ENCODE peak calls at places on chromosome 7, in five cellular contexts. K is endothelial cell, Z is foreskin fibroblast, B is epithelial cell of esophagus, W is heart left ventricle. A is an unnamed sample.

GRCh38 chr7:16356241-16356958 is 64.9 kb downstream of the CRPPA start:
- DNase-seq in K (no peak), Z (peak), B (no peak), W (no peak), A (peak)

GRCh38 chr7:97116308-97116707 is 1.2 kb upstream of the SDHAF3 start:
- DNase-seq in K (no peak), Z (no peak), B (no peak), W (no peak), A (no peak)

GRCh38 chr7:133795061-133795460 is 332.1 kb upstream of the LRGUK start:
- DNase-seq in K (no peak), Z (no peak), B (no peak), W (no peak), A (no peak)

GRCh38 chr7:128206017-128206746 is 34.9 kb upstream of the LEP start:
- DNase-seq in K (no peak), Z (no peak), B (no peak), W (no peak), A (no peak)

GRCh38 chr7:75756340-75757297 is 15.4 kb downstream of the CCL26 start:
- DNase-seq in K (peak), Z (no peak), B (peak), W (no peak), A (no peak)

GRCh38 chr7:27405780-27406179 is 163.2 kb downstream of the EVX1 start:
- DNase-seq in K (no peak), Z (no peak), B (no peak), W (no peak), A (no peak)

GRCh38 chr7:29384277-29384676 is 179.4 kb upstream of the PRR15 start:
- DNase-seq in K (no peak), Z (no peak), B (no peak), W (no peak), A (no peak)

GRCh38 chr7:6705959-6706665 is 635 bp downstream of the ZNF12 start:
- DNase-seq in K (peak), Z (peak), B (peak), W (peak), A (no peak)

GRCh38 chr7:156989766-156990535 is 20.5 kb downstream of the MNX1 start:
- DNase-seq in K (no peak), Z (no peak), B (no peak), W (no peak), A (no peak)

GRCh38 chr7:23242321-23242720 is 4.3 kb upstream of the GPNMB start:
- DNase-seq in K (no peak), Z (no peak), B (peak), W (no peak), A (no peak)

GRCh38 chr7:113875224-113875623 is 43.6 kb downstream of the PPP1R3A start:
- DNase-seq in K (no peak), Z (no peak), B (no peak), W (peak), A (no peak)

GRCh38 chr7:78587443-78588044 is 789.0 kb downstream of the PHTF2 start:
- DNase-seq in K (no peak), Z (no peak), B (peak), W (no peak), A (no peak)

GRCh38 chr7:122858310-122858709 is 27.9 kb downstream of the CADPS2 start:
- DNase-seq in K (no peak), Z (no peak), B (no peak), W (no peak), A (no peak)

GRCh38 chr7:105353752-105354328 is 34.9 kb downstream of the SRPK2 start:
- DNase-seq in K (no peak), Z (no peak), B (no peak), W (peak), A (no peak)

GRCh38 chr7:75727881-75728592 is 10.7 kb downstream of the HIP1 start:
- DNase-seq in K (no peak), Z (no peak), B (peak), W (peak), A (no peak)

GRCh38 chr7:732094-732541 is 5.0 kb upstream of the PRKAR1B start:
- DNase-seq in K (peak), Z (no peak), B (peak), W (peak), A (no peak)

GRCh38 chr7:75980126-75980864 is 14.1 kb downstream of the TMEM120A start:
- DNase-seq in K (no peak), Z (no peak), B (no peak), W (peak), A (no peak)

GRCh38 chr7:5381211-5381772 is 42.3 kb downstream of the TNRC18 start:
- DNase-seq in K (no peak), Z (no peak), B (no peak), W (no peak), A (no peak)

GRCh38 chr7:42222891-42223290 is 14.1 kb downstream of the GLI3 start:
- DNase-seq in K (no peak), Z (no peak), B (no peak), W (no peak), A (no peak)

GRCh38 chr7:91239171-91239604 is 25.0 kb upstream of the FZD1 start:
- DNase-seq in K (peak), Z (peak), B (no peak), W (no peak), A (no peak)

GRCh38 chr7:116899308-116899707 is 36.9 kb downstream of the CAPZA2 start:
- DNase-seq in K (no peak), Z (no peak), B (peak), W (no peak), A (peak)

GRCh38 chr7:135389971-135390370 is 119.9 kb downstream of the CNOT4 start:
- DNase-seq in K (no peak), Z (no peak), B (no peak), W (no peak), A (no peak)

GRCh38 chr7:118327179-118327578 is 102.7 kb downstream of the ANKRD7 start:
- DNase-seq in K (no peak), Z (no peak), B (no peak), W (no peak), A (no peak)

GRCh38 chr7:8305625-8306388 is 43.8 kb upstream of the ICA1 start:
- DNase-seq in K (no peak), Z (no peak), B (no peak), W (no peak), A (no peak)

DNA sequence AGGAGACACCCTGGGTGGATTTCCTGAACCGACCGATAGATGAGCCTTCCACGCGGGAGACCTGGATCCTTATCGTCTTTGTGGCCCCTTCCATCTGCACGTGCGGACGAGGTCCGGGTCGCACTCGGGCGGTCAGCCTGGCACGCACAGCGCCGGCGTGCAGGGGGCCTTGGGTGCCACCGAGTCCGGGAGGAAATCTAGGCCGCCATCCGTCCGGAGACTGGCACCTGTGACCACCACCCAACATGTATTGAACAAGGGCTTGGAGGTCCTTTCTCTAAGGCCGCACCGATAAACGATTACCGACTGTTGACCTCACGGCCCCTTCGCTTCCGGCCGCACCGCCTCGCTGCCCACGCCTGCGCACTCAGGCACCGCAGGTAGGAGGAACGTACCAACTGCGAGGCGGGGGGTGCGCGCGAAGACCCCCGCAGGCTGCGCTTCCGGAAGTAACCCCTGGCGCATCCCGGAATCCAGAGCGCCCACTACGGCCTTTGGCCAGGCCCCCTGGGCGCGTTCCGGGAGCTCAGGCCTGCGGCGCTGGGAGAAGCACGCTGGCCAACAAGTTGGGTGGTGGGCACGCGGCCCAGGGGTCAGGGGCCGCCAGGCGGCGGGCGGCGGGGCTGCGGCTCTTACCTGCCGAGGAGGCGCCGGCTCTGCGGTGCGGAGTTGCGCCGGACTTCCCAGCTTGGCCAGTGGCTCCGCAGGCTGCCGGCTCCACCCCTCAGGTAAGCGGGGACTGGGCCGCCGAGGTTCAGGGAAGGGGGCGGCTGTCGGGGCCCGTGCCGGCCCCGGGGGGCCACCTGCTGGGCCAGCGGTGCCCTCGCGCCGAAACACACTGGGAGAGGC is at the start of the genes ACTR3C and LRRC61:
- DNase-seq in K (no peak), Z (no peak), B (peak), W (peak), A (no peak)
- TF ChIP-seq CTCF in K (peak), Z (no peak), B (no peak), W (peak), A (no peak)

DNA sequence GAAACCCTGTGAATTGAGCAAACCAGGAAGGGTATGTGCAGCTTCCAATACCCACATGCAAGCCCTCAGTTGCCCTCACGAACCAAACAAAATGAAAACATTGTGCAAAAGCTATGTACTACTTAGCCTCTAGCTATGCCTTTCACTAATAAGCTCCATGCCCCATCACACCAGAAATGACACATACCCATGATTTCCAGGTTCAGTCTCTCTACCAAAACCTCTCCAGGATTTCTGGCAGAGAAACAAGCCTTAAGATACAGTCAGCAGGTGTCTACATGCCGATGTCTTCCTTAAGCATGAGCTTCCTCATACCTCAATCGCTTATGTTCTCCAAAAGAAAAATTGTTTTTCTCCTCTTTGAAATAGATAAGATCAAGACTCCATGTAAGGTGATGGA is 527.8 kb upstream of the AUTS2 start:
- DNase-seq in K (no peak), Z (no peak), B (no peak), W (no peak), A (no peak)
- TF ChIP-seq CTCF in K (no peak), Z (no peak), B (no peak), W (no peak), A (no peak)

DNA sequence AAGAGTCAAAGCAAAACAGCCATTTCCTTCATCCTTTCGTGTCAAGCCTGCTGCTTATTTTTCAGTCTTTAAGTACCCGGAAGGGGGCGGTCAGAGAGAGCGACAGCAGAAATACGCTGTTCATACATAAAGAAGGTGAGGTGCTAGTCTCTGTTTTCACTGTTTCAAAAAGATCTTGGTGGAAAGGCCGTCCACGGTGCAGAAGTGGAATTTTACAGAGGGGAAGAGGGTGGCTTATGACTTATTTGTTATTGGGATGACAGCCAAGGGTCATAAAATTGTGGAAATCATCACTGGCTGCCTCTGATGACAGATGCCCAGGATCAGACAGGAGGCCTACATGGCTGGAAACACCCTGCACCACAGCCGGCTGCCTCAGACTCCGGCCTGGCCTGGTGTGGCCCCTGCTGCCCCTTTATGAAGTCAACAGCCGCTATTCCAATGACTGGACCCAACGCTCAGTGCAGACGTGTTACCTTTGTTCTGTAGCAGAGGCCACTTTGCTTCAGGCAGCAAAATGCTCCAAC is 57.0 kb downstream of the HIPK2 start:
- DNase-seq in K (no peak), Z (peak), B (no peak), W (no peak), A (no peak)
- TF ChIP-seq CTCF in K (no peak), Z (no peak), B (no peak), W (no peak), A (no peak)

GRCh38 chr7:138097064-138097741 is 20.9 kb downstream of the AKR1D1 start:
- DNase-seq in K (peak), Z (no peak), B (peak), W (no peak), A (no peak)
- TF ChIP-seq CTCF in K (no peak), Z (peak), B (peak), W (no peak), A (peak)